ENCODE peak calls at places on chromosomes 4 and X, in nine cellular contexts. One of them, this sample, is unnamed.

GRCh38 chrX:109732319-109732779 is 708 bp downstream of the ACSL4 start:
- DNase-seq in CD8-positive, alpha-beta T cell: peak; percentile 1
- DNase-seq in lung: no peak
- DNase-seq in substantia nigra: no peak
- DNase-seq in CD4-positive, alpha-beta memory T cell: peak; percentile 14
- DNase-seq in aorta: no peak
- DNase-seq in lower lobe of right lung: no peak
- DNase-seq in left lung: no peak
- DNase-seq in pancreas: no peak
- DNase-seq in this sample: peak; percentile 11

GRCh38 chrX:122565952-122566351 is 618.1 kb upstream of the GRIA3 start:
- DNase-seq in CD8-positive, alpha-beta T cell: no peak
- DNase-seq in lung: no peak
- DNase-seq in substantia nigra: no peak
- DNase-seq in CD4-positive, alpha-beta memory T cell: no peak
- DNase-seq in aorta: peak; percentile 47
- DNase-seq in lower lobe of right lung: no peak
- DNase-seq in left lung: no peak
- DNase-seq in pancreas: no peak
- DNase-seq in this sample: no peak

GRCh38 chrX:138853936-138854335 is 142.4 kb upstream of the FGF13 start:
- DNase-seq in CD8-positive, alpha-beta T cell: no peak
- DNase-seq in lung: no peak
- DNase-seq in substantia nigra: no peak
- DNase-seq in CD4-positive, alpha-beta memory T cell: no peak
- DNase-seq in aorta: no peak
- DNase-seq in lower lobe of right lung: no peak
- DNase-seq in left lung: no peak
- DNase-seq in pancreas: no peak
- DNase-seq in this sample: no peak

GRCh38 chr4:65669008-65669971 is 999 bp downstream of the EPHA5 start:
- DNase-seq in CD8-positive, alpha-beta T cell: no peak
- DNase-seq in lung: no peak
- DNase-seq in substantia nigra: no peak
- DNase-seq in CD4-positive, alpha-beta memory T cell: no peak
- DNase-seq in aorta: peak; percentile 42
- DNase-seq in lower lobe of right lung: peak; percentile 39
- DNase-seq in left lung: no peak
- DNase-seq in pancreas: peak; percentile 13
- DNase-seq in this sample: peak; percentile 3

GRCh38 chr4:176380352-176381157 is 60.8 kb downstream of the SPCS3 start:
- DNase-seq in CD8-positive, alpha-beta T cell: no peak
- DNase-seq in lung: no peak
- DNase-seq in substantia nigra: no peak
- DNase-seq in CD4-positive, alpha-beta memory T cell: no peak
- DNase-seq in aorta: no peak
- DNase-seq in lower lobe of right lung: no peak
- DNase-seq in left lung: no peak
- DNase-seq in pancreas: no peak
- DNase-seq in this sample: no peak

GRCh38 chrX:1397441-1397840 is 5.5 kb upstream of the SLC25A6 start:
- DNase-seq in CD8-positive, alpha-beta T cell: no peak
- DNase-seq in lung: no peak
- DNase-seq in substantia nigra: no peak
- DNase-seq in CD4-positive, alpha-beta memory T cell: no peak
- DNase-seq in aorta: no peak
- DNase-seq in lower lobe of right lung: peak; percentile 19
- DNase-seq in left lung: no peak
- DNase-seq in pancreas: no peak
- DNase-seq in this sample: no peak

GRCh38 chr4:71356924-71357663 is 18.3 kb downstream of the SLC4A4 start:
- DNase-seq in CD8-positive, alpha-beta T cell: no peak
- DNase-seq in lung: no peak
- DNase-seq in substantia nigra: no peak
- DNase-seq in CD4-positive, alpha-beta memory T cell: no peak
- DNase-seq in aorta: no peak
- DNase-seq in lower lobe of right lung: no peak
- DNase-seq in left lung: no peak
- DNase-seq in pancreas: no peak
- DNase-seq in this sample: no peak

GRCh38 chr4:160835789-160836188 is 1328.0 kb downstream of the FSTL5 start:
- DNase-seq in CD8-positive, alpha-beta T cell: no peak
- DNase-seq in lung: no peak
- DNase-seq in substantia nigra: no peak
- DNase-seq in CD4-positive, alpha-beta memory T cell: no peak
- DNase-seq in aorta: no peak
- DNase-seq in lower lobe of right lung: no peak
- DNase-seq in left lung: no peak
- DNase-seq in pancreas: no peak
- DNase-seq in this sample: no peak

GRCh38 chrX:116272328-116272727 is 101.8 kb downstream of the AGTR2 start:
- DNase-seq in CD8-positive, alpha-beta T cell: no peak
- DNase-seq in lung: peak; percentile 30
- DNase-seq in substantia nigra: no peak
- DNase-seq in CD4-positive, alpha-beta memory T cell: no peak
- DNase-seq in aorta: no peak
- DNase-seq in lower lobe of right lung: no peak
- DNase-seq in left lung: no peak
- DNase-seq in pancreas: no peak
- DNase-seq in this sample: no peak

GRCh38 chr4:25299476-25300203 is 12.9 kb upstream of the ZCCHC4 start:
- DNase-seq in CD8-positive, alpha-beta T cell: no peak
- DNase-seq in lung: peak; percentile 79
- DNase-seq in substantia nigra: no peak
- DNase-seq in CD4-positive, alpha-beta memory T cell: no peak
- DNase-seq in aorta: no peak
- DNase-seq in lower lobe of right lung: peak; percentile 60
- DNase-seq in left lung: peak; percentile 70
- DNase-seq in pancreas: peak; percentile 73
- DNase-seq in this sample: no peak

GRCh38 chrX:136866337-136867095 is 14.0 kb downstream of the RBMX start:
- DNase-seq in CD8-positive, alpha-beta T cell: no peak
- DNase-seq in lung: no peak
- DNase-seq in substantia nigra: no peak
- DNase-seq in CD4-positive, alpha-beta memory T cell: no peak
- DNase-seq in aorta: no peak
- DNase-seq in lower lobe of right lung: no peak
- DNase-seq in left lung: no peak
- DNase-seq in pancreas: no peak
- DNase-seq in this sample: no peak

GRCh38 chr4:1347410-1347864 is 429 bp downstream of the UVSSA start:
- DNase-seq in CD8-positive, alpha-beta T cell: peak; percentile 18
- DNase-seq in lung: peak; percentile 79
- DNase-seq in substantia nigra: peak; percentile 62
- DNase-seq in CD4-positive, alpha-beta memory T cell: no peak
- DNase-seq in aorta: peak; percentile 90
- DNase-seq in lower lobe of right lung: peak; percentile 86
- DNase-seq in left lung: peak; percentile 72
- DNase-seq in pancreas: peak; percentile 66
- DNase-seq in this sample: peak; percentile 43

DNA sequence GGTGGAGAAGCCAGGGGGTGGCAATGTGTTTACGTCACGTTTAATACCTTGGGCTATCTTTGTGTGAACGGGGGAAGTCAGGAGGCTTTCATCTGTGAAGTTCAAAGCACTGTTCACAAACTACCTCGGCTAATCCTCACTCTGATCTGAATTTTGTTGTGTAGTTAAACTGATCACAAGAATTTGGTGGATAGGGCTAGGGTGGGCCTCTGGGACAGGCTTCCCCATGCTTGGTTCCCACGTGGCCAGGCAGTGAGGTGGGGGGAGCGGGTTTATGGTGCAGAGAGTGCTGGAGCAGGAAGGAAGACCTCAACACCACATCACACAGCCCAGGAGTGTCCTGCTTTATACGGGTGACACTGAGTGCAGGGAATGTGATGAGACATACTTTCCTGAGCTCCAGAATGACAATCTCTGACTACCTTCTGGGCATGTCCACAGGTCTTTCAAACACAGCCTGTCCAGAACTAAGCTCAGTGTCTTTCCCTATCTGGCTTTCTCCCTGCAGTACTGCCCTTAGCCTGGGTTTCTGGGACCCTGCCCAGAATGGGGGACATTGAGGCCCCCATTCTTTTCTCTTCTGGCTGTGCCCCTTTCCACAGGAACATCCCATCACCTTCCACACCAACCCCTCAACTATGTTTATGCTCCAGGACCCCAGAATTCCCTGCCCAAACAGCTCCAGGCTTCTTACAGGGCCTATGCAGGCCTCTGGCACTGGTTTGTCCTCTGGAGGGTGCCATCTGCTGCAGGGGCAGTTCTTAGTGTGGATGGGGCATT is 36.6 kb upstream of the RASL11B start:
- DNase-seq in CD8-positive, alpha-beta T cell: no peak
- DNase-seq in lung: no peak
- DNase-seq in substantia nigra: no peak
- DNase-seq in CD4-positive, alpha-beta memory T cell: peak; percentile 16
- DNase-seq in aorta: no peak
- DNase-seq in lower lobe of right lung: no peak
- DNase-seq in left lung: no peak
- DNase-seq in pancreas: no peak
- DNase-seq in this sample: no peak
- H3K27ac ChIP-seq in CD8-positive, alpha-beta T cell: no peak overlapping the region
- H3K27ac ChIP-seq in lung: peak overlapping the region; percentile 43
- H3K27ac ChIP-seq in substantia nigra: no peak overlapping the region
- H3K27ac ChIP-seq in CD4-positive, alpha-beta memory T cell: no peak overlapping the region
- H3K27ac ChIP-seq in aorta: no peak overlapping the region
- H3K27ac ChIP-seq in lower lobe of right lung: no peak overlapping the region
- H3K27ac ChIP-seq in left lung: no peak overlapping the region
- H3K27ac ChIP-seq in pancreas: peak overlapping the region; percentile 58
- H3K27ac ChIP-seq in this sample: no peak overlapping the region

GRCh38 chr4:112753333-112753732 is 116.4 kb downstream of the LARP7 start:
- DNase-seq in CD8-positive, alpha-beta T cell: no peak
- DNase-seq in lung: no peak
- DNase-seq in substantia nigra: no peak
- DNase-seq in CD4-positive, alpha-beta memory T cell: no peak
- DNase-seq in aorta: no peak
- DNase-seq in lower lobe of right lung: no peak
- DNase-seq in left lung: no peak
- DNase-seq in pancreas: no peak
- DNase-seq in this sample: no peak
- H3K27ac ChIP-seq in CD8-positive, alpha-beta T cell: no peak overlapping the region
- H3K27ac ChIP-seq in lung: no peak overlapping the region
- H3K27ac ChIP-seq in substantia nigra: no peak overlapping the region
- H3K27ac ChIP-seq in CD4-positive, alpha-beta memory T cell: no peak overlapping the region
- H3K27ac ChIP-seq in aorta: no peak overlapping the region
- H3K27ac ChIP-seq in lower lobe of right lung: no peak overlapping the region
- H3K27ac ChIP-seq in left lung: no peak overlapping the region
- H3K27ac ChIP-seq in pancreas: no peak overlapping the region
- H3K27ac ChIP-seq in this sample: no peak overlapping the region

GRCh38 chr4:7811536-7812190 is 128.0 kb downstream of the AFAP1 start:
- DNase-seq in CD8-positive, alpha-beta T cell: no peak
- DNase-seq in lung: peak; percentile 48
- DNase-seq in substantia nigra: no peak
- DNase-seq in CD4-positive, alpha-beta memory T cell: no peak
- DNase-seq in aorta: no peak
- DNase-seq in lower lobe of right lung: peak; percentile 53
- DNase-seq in left lung: no peak
- DNase-seq in pancreas: no peak
- DNase-seq in this sample: no peak
- H3K27ac ChIP-seq in CD8-positive, alpha-beta T cell: no peak overlapping the region
- H3K27ac ChIP-seq in lung: no peak overlapping the region
- H3K27ac ChIP-seq in substantia nigra: no peak overlapping the region
- H3K27ac ChIP-seq in CD4-positive, alpha-beta memory T cell: no peak overlapping the region
- H3K27ac ChIP-seq in aorta: no peak overlapping the region
- H3K27ac ChIP-seq in lower lobe of right lung: peak overlapping the region; percentile 44
- H3K27ac ChIP-seq in left lung: no peak overlapping the region
- H3K27ac ChIP-seq in pancreas: no peak overlapping the region
- H3K27ac ChIP-seq in this sample: no peak overlapping the region

DNA sequence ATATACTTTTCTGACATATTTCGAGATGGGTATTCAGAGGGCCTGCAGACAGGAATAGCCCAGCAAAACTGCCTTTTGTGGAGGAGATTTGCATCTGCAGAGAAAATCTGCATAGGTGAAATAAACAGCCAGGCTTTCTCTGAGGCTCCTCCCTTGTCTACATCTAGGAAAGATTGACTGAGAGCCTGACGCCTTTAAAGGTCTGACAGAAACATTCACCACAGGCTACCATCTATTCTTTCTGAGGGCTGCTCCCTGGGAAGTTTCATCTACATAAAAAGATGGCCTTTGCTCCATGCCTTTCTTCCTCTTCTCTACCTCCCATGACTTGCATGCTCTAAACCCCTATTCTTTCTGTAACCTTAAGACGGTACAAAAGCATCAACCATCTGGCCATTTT is 55.0 kb upstream of the AP1S2 start:
- DNase-seq in CD8-positive, alpha-beta T cell: no peak
- DNase-seq in lung: no peak
- DNase-seq in substantia nigra: no peak
- DNase-seq in CD4-positive, alpha-beta memory T cell: no peak
- DNase-seq in aorta: no peak
- DNase-seq in lower lobe of right lung: no peak
- DNase-seq in left lung: no peak
- DNase-seq in pancreas: no peak
- DNase-seq in this sample: no peak
- H3K27ac ChIP-seq in CD8-positive, alpha-beta T cell: no peak overlapping the region
- H3K27ac ChIP-seq in lung: no peak overlapping the region
- H3K27ac ChIP-seq in substantia nigra: peak overlapping the region; percentile 74
- H3K27ac ChIP-seq in CD4-positive, alpha-beta memory T cell: no peak overlapping the region
- H3K27ac ChIP-seq in aorta: no peak overlapping the region
- H3K27ac ChIP-seq in lower lobe of right lung: no peak overlapping the region
- H3K27ac ChIP-seq in left lung: no peak overlapping the region
- H3K27ac ChIP-seq in pancreas: no peak overlapping the region
- H3K27ac ChIP-seq in this sample: peak overlapping the region; percentile 74

DNA sequence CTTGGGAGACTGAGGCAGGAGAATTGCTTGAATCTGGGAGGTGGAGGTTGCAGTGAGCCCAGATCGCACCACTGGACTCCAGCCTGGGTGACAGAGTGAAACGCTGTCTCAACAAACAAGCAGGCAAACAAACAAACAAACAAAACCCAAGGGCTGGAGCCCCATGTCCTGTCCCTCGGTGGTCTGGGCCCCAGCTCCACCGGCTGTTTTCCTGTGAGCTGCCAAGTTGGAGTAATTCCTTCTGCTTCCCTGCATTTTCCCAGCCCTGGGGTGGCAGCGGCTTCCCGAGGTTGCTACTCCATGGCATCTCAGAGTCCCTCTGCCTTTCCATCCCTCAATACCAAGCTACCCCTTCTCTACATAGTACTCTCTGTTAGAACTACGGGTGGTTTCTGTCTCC is 43.2 kb downstream of the RGS12 start:
- DNase-seq in CD8-positive, alpha-beta T cell: no peak
- DNase-seq in lung: no peak
- DNase-seq in substantia nigra: no peak
- DNase-seq in CD4-positive, alpha-beta memory T cell: no peak
- DNase-seq in aorta: no peak
- DNase-seq in lower lobe of right lung: no peak
- DNase-seq in left lung: no peak
- DNase-seq in pancreas: no peak
- DNase-seq in this sample: no peak
- H3K27ac ChIP-seq in CD8-positive, alpha-beta T cell: no peak overlapping the region
- H3K27ac ChIP-seq in lung: no peak overlapping the region
- H3K27ac ChIP-seq in substantia nigra: no peak overlapping the region
- H3K27ac ChIP-seq in CD4-positive, alpha-beta memory T cell: no peak overlapping the region
- H3K27ac ChIP-seq in aorta: no peak overlapping the region
- H3K27ac ChIP-seq in lower lobe of right lung: no peak overlapping the region
- H3K27ac ChIP-seq in left lung: no peak overlapping the region
- H3K27ac ChIP-seq in pancreas: no peak overlapping the region
- H3K27ac ChIP-seq in this sample: no peak overlapping the region

DNA sequence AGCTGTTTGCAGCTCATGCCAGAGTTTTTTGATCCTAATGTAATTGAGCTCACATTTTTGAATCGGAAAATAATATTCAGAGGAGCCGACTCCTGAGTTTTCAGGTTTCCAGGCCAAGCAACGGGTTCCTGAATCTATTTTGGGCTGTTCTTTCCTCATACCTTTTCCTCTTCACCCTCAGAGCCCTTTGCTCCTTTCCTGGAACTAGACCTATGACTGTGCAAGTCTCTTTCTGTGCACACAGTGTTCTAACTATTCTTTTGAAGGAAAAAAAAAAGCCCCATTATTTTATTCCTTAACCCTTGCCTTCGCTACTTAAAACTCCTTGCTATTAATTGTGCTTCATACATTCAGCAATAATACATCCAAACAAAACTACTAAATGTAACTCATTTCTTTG is 27.6 kb upstream of the ESX1 start:
- DNase-seq in CD8-positive, alpha-beta T cell: no peak
- DNase-seq in lung: no peak
- DNase-seq in substantia nigra: no peak
- DNase-seq in CD4-positive, alpha-beta memory T cell: no peak
- DNase-seq in aorta: no peak
- DNase-seq in lower lobe of right lung: no peak
- DNase-seq in left lung: no peak
- DNase-seq in pancreas: no peak
- DNase-seq in this sample: no peak
- H3K27ac ChIP-seq in CD8-positive, alpha-beta T cell: no peak overlapping the region
- H3K27ac ChIP-seq in lung: no peak overlapping the region
- H3K27ac ChIP-seq in substantia nigra: no peak overlapping the region
- H3K27ac ChIP-seq in CD4-positive, alpha-beta memory T cell: no peak overlapping the region
- H3K27ac ChIP-seq in aorta: no peak overlapping the region
- H3K27ac ChIP-seq in lower lobe of right lung: no peak overlapping the region
- H3K27ac ChIP-seq in left lung: no peak overlapping the region
- H3K27ac ChIP-seq in pancreas: no peak overlapping the region
- H3K27ac ChIP-seq in this sample: no peak overlapping the region